ENCODE peak calls at places on chromosomes 1 and 21, in nine cellular contexts. One of them, this sample, is unnamed. For H3K4me1, the result is how much of the 10 kb centered on the place peaks cover.

GRCh38 chr1:101080859-101081258 is 55.3 kb upstream of the DPH5 start:
- DNase-seq in prostate gland: no peak
- DNase-seq in suprapubic skin: no peak
- DNase-seq in left ventricle myocardium inferior: no peak
- DNase-seq in A549: no peak
- DNase-seq in ovary: no peak
- DNase-seq in BE2C: no peak
- DNase-seq in breast epithelium: no peak
- DNase-seq in astrocyte: no peak
- DNase-seq in this sample: no peak

GRCh38 chr1:234326493-234327366 is 46.5 kb upstream of the COA6 start:
- DNase-seq in prostate gland: peak
- DNase-seq in suprapubic skin: no peak
- DNase-seq in left ventricle myocardium inferior: peak
- DNase-seq in A549: peak
- DNase-seq in ovary: no peak
- DNase-seq in BE2C: peak
- DNase-seq in breast epithelium: no peak
- DNase-seq in astrocyte: no peak
- DNase-seq in this sample: peak

GRCh38 chr1:47449702-47450552 is 12.1 kb downstream of the FOXD2 start:
- DNase-seq in prostate gland: peak
- DNase-seq in suprapubic skin: no peak
- DNase-seq in left ventricle myocardium inferior: peak
- DNase-seq in A549: peak
- DNase-seq in ovary: no peak
- DNase-seq in BE2C: no peak
- DNase-seq in breast epithelium: no peak
- DNase-seq in astrocyte: no peak
- DNase-seq in this sample: no peak

GRCh38 chr1:117059334-117059677 is 820 bp upstream of the TTF2 start:
- DNase-seq in prostate gland: peak
- DNase-seq in suprapubic skin: no peak
- DNase-seq in left ventricle myocardium inferior: no peak
- DNase-seq in A549: peak
- DNase-seq in ovary: peak
- DNase-seq in BE2C: peak
- DNase-seq in breast epithelium: peak
- DNase-seq in astrocyte: no peak
- DNase-seq in this sample: peak

GRCh38 chr21:31142600-31142999 is 104.3 kb upstream of the KRTAP19-8 start:
- DNase-seq in prostate gland: no peak
- DNase-seq in suprapubic skin: no peak
- DNase-seq in left ventricle myocardium inferior: no peak
- DNase-seq in A549: no peak
- DNase-seq in ovary: no peak
- DNase-seq in BE2C: peak
- DNase-seq in breast epithelium: no peak
- DNase-seq in astrocyte: no peak
- DNase-seq in this sample: peak

GRCh38 chr1:156659672-156659993 is 17.6 kb downstream of the NES start:
- DNase-seq in prostate gland: no peak
- DNase-seq in suprapubic skin: no peak
- DNase-seq in left ventricle myocardium inferior: no peak
- DNase-seq in A549: no peak
- DNase-seq in ovary: no peak
- DNase-seq in BE2C: no peak
- DNase-seq in breast epithelium: no peak
- DNase-seq in astrocyte: no peak
- DNase-seq in this sample: no peak

GRCh38 chr1:11796036-11796828 is 9.5 kb downstream of the MTHFR start:
- DNase-seq in prostate gland: no peak
- DNase-seq in suprapubic skin: peak
- DNase-seq in left ventricle myocardium inferior: peak
- DNase-seq in A549: no peak
- DNase-seq in ovary: peak
- DNase-seq in BE2C: no peak
- DNase-seq in breast epithelium: no peak
- DNase-seq in astrocyte: no peak
- DNase-seq in this sample: no peak

GRCh38 chr1:198387587-198387986 is 152.9 kb downstream of the ATP6V1G3 start:
- DNase-seq in prostate gland: no peak
- DNase-seq in suprapubic skin: no peak
- DNase-seq in left ventricle myocardium inferior: no peak
- DNase-seq in A549: no peak
- DNase-seq in ovary: no peak
- DNase-seq in BE2C: no peak
- DNase-seq in breast epithelium: no peak
- DNase-seq in astrocyte: peak
- DNase-seq in this sample: no peak

GRCh38 chr1:211541715-211542477 is 37.1 kb downstream of the SLC30A1 start:
- DNase-seq in prostate gland: peak
- DNase-seq in suprapubic skin: no peak
- DNase-seq in left ventricle myocardium inferior: no peak
- DNase-seq in A549: no peak
- DNase-seq in ovary: no peak
- DNase-seq in BE2C: no peak
- DNase-seq in breast epithelium: peak
- DNase-seq in astrocyte: peak
- DNase-seq in this sample: no peak

GRCh38 chr1:22803833-22804232 is 93.2 kb downstream of the EPHB2 start:
- DNase-seq in prostate gland: no peak
- DNase-seq in suprapubic skin: no peak
- DNase-seq in left ventricle myocardium inferior: no peak
- DNase-seq in A549: no peak
- DNase-seq in ovary: no peak
- DNase-seq in BE2C: no peak
- DNase-seq in breast epithelium: no peak
- DNase-seq in astrocyte: peak
- DNase-seq in this sample: no peak
- H3K4me3 ChIP-seq in prostate gland: no peak
- H3K4me3 ChIP-seq in suprapubic skin: no peak
- H3K4me3 ChIP-seq in left ventricle myocardium inferior: no peak
- H3K4me3 ChIP-seq in A549: no peak
- H3K4me3 ChIP-seq in ovary: no peak
- H3K4me3 ChIP-seq in BE2C: no peak
- H3K4me3 ChIP-seq in breast epithelium: no peak
- H3K4me3 ChIP-seq in astrocyte: no peak
- H3K4me3 ChIP-seq in this sample: no peak

GRCh38 chr1:112397051-112397471 is 1.0 kb downstream of the CTTNBP2NL start:
- DNase-seq in prostate gland: no peak
- DNase-seq in suprapubic skin: no peak
- DNase-seq in left ventricle myocardium inferior: no peak
- DNase-seq in A549: no peak
- DNase-seq in ovary: no peak
- DNase-seq in BE2C: no peak
- DNase-seq in breast epithelium: no peak
- DNase-seq in astrocyte: no peak
- DNase-seq in this sample: peak
- H3K4me1 ChIP-seq in prostate gland: under half
- H3K4me1 ChIP-seq in suprapubic skin: half or more
- H3K4me1 ChIP-seq in left ventricle myocardium inferior: half or more
- H3K4me1 ChIP-seq in A549: under half
- H3K4me1 ChIP-seq in ovary: under half
- H3K4me1 ChIP-seq in BE2C: under half
- H3K4me1 ChIP-seq in breast epithelium: under half
- H3K4me1 ChIP-seq in astrocyte: under half
- H3K4me1 ChIP-seq in this sample: half or more

GRCh38 chr1:170931650-170932049 is 3.7 kb upstream of the MROH9 start:
- DNase-seq in prostate gland: no peak
- DNase-seq in suprapubic skin: no peak
- DNase-seq in left ventricle myocardium inferior: no peak
- DNase-seq in A549: no peak
- DNase-seq in ovary: no peak
- DNase-seq in BE2C: no peak
- DNase-seq in breast epithelium: no peak
- DNase-seq in astrocyte: no peak
- DNase-seq in this sample: no peak

GRCh38 chr1:170929412-170929834 is 5.9 kb upstream of the MROH9 start:
- DNase-seq in prostate gland: no peak
- DNase-seq in suprapubic skin: no peak
- DNase-seq in left ventricle myocardium inferior: no peak
- DNase-seq in A549: no peak
- DNase-seq in ovary: no peak
- DNase-seq in BE2C: no peak
- DNase-seq in breast epithelium: no peak
- DNase-seq in astrocyte: peak
- DNase-seq in this sample: no peak

GRCh38 chr1:170932236-170932635 is 3.1 kb upstream of the MROH9 start:
- DNase-seq in prostate gland: no peak
- DNase-seq in suprapubic skin: no peak
- DNase-seq in left ventricle myocardium inferior: no peak
- DNase-seq in A549: no peak
- DNase-seq in ovary: no peak
- DNase-seq in BE2C: no peak
- DNase-seq in breast epithelium: no peak
- DNase-seq in astrocyte: no peak
- DNase-seq in this sample: peak

GRCh38 chr1:170927955-170928850 is 7.1 kb upstream of the MROH9 start:
- DNase-seq in prostate gland: no peak
- DNase-seq in suprapubic skin: no peak
- DNase-seq in left ventricle myocardium inferior: no peak
- DNase-seq in A549: no peak
- DNase-seq in ovary: no peak
- DNase-seq in BE2C: no peak
- DNase-seq in breast epithelium: no peak
- DNase-seq in astrocyte: peak
- DNase-seq in this sample: no peak

GRCh38 chr1:170929835-170930554 is 5.3 kb upstream of the MROH9 start:
- DNase-seq in prostate gland: peak
- DNase-seq in suprapubic skin: no peak
- DNase-seq in left ventricle myocardium inferior: no peak
- DNase-seq in A549: peak
- DNase-seq in ovary: peak
- DNase-seq in BE2C: peak
- DNase-seq in breast epithelium: no peak
- DNase-seq in astrocyte: peak
- DNase-seq in this sample: peak
- H3K4me3 ChIP-seq in prostate gland: no peak
- H3K4me3 ChIP-seq in suprapubic skin: no peak
- H3K4me3 ChIP-seq in left ventricle myocardium inferior: peak
- H3K4me3 ChIP-seq in A549: no peak
- H3K4me3 ChIP-seq in ovary: no peak
- H3K4me3 ChIP-seq in BE2C: no peak
- H3K4me3 ChIP-seq in breast epithelium: peak
- H3K4me3 ChIP-seq in astrocyte: no peak
- H3K4me3 ChIP-seq in this sample: no peak

DNA sequence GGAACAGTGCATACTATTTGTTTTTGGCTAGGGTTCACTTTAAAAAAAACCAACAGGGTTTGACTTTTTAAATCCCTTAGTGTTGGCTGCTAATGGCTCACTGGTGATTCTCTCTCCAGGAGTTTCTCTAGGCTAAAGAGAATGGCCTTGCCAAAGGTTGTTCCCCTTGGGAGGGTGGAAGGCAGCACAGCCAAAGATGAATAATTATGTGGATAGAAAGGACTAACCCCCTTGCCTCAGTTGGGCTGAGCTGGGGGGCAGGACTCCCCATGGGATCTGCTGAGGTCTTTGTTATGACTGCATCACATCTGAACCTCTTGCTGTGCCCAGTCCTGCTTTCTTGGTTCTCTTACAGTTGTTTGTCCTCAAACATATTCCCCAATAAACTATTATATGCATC is 49.1 kb downstream of the GORAB start:
- DNase-seq in prostate gland: no peak
- DNase-seq in suprapubic skin: no peak
- DNase-seq in left ventricle myocardium inferior: peak
- DNase-seq in A549: no peak
- DNase-seq in ovary: no peak
- DNase-seq in BE2C: no peak
- DNase-seq in breast epithelium: no peak
- DNase-seq in astrocyte: no peak
- DNase-seq in this sample: no peak
- H3K4me1 ChIP-seq in prostate gland: under half
- H3K4me1 ChIP-seq in suprapubic skin: under half
- H3K4me1 ChIP-seq in left ventricle myocardium inferior: under half
- H3K4me1 ChIP-seq in A549: under half
- H3K4me1 ChIP-seq in ovary: under half
- H3K4me1 ChIP-seq in BE2C: under half
- H3K4me1 ChIP-seq in breast epithelium: under half
- H3K4me1 ChIP-seq in astrocyte: under half
- H3K4me1 ChIP-seq in this sample: under half

GRCh38 chr1:22892789-22893188 is 79.9 kb downstream of the LACTBL1 start:
- DNase-seq in prostate gland: no peak
- DNase-seq in suprapubic skin: no peak
- DNase-seq in left ventricle myocardium inferior: no peak
- DNase-seq in A549: no peak
- DNase-seq in ovary: no peak
- DNase-seq in BE2C: no peak
- DNase-seq in breast epithelium: no peak
- DNase-seq in astrocyte: no peak
- DNase-seq in this sample: no peak

GRCh38 chr1:22893292-22893691 is 79.4 kb downstream of the LACTBL1 start:
- DNase-seq in prostate gland: no peak
- DNase-seq in suprapubic skin: no peak
- DNase-seq in left ventricle myocardium inferior: no peak
- DNase-seq in A549: no peak
- DNase-seq in ovary: no peak
- DNase-seq in BE2C: no peak
- DNase-seq in breast epithelium: no peak
- DNase-seq in astrocyte: no peak
- DNase-seq in this sample: no peak

GRCh38 chr1:22896184-22896583 is 76.5 kb downstream of the LACTBL1 start:
- DNase-seq in prostate gland: no peak
- DNase-seq in suprapubic skin: no peak
- DNase-seq in left ventricle myocardium inferior: no peak
- DNase-seq in A549: no peak
- DNase-seq in ovary: no peak
- DNase-seq in BE2C: no peak
- DNase-seq in breast epithelium: no peak
- DNase-seq in astrocyte: no peak
- DNase-seq in this sample: no peak

GRCh38 chr1:22900451-22900850 is 72.2 kb downstream of the LACTBL1 start:
- DNase-seq in prostate gland: no peak
- DNase-seq in suprapubic skin: no peak
- DNase-seq in left ventricle myocardium inferior: no peak
- DNase-seq in A549: no peak
- DNase-seq in ovary: no peak
- DNase-seq in BE2C: no peak
- DNase-seq in breast epithelium: no peak
- DNase-seq in astrocyte: no peak
- DNase-seq in this sample: no peak

GRCh38 chr1:22895357-22895756 is 77.3 kb downstream of the LACTBL1 start:
- DNase-seq in prostate gland: no peak
- DNase-seq in suprapubic skin: no peak
- DNase-seq in left ventricle myocardium inferior: no peak
- DNase-seq in A549: no peak
- DNase-seq in ovary: no peak
- DNase-seq in BE2C: no peak
- DNase-seq in breast epithelium: no peak
- DNase-seq in astrocyte: no peak
- DNase-seq in this sample: no peak
- H3K4me3 ChIP-seq in prostate gland: no peak
- H3K4me3 ChIP-seq in suprapubic skin: no peak
- H3K4me3 ChIP-seq in left ventricle myocardium inferior: no peak
- H3K4me3 ChIP-seq in A549: no peak
- H3K4me3 ChIP-seq in ovary: no peak
- H3K4me3 ChIP-seq in BE2C: no peak
- H3K4me3 ChIP-seq in breast epithelium: no peak
- H3K4me3 ChIP-seq in astrocyte: no peak
- H3K4me3 ChIP-seq in this sample: no peak

GRCh38 chr1:165855010-165855838 is 27.8 kb downstream of the UCK2 start:
- DNase-seq in prostate gland: no peak
- DNase-seq in suprapubic skin: no peak
- DNase-seq in left ventricle myocardium inferior: no peak
- DNase-seq in A549: no peak
- DNase-seq in ovary: no peak
- DNase-seq in BE2C: no peak
- DNase-seq in breast epithelium: no peak
- DNase-seq in astrocyte: no peak
- DNase-seq in this sample: no peak
- H3K4me1 ChIP-seq in prostate gland: under half
- H3K4me1 ChIP-seq in suprapubic skin: under half
- H3K4me1 ChIP-seq in left ventricle myocardium inferior: half or more
- H3K4me1 ChIP-seq in A549: half or more
- H3K4me1 ChIP-seq in ovary: under half
- H3K4me1 ChIP-seq in BE2C: half or more
- H3K4me1 ChIP-seq in breast epithelium: under half
- H3K4me1 ChIP-seq in astrocyte: under half
- H3K4me1 ChIP-seq in this sample: under half

This sample was measured in OCI-LY7.